ENCODE peak calls at places on chromosomes 7 and 10, in five cellular contexts. W is right atrium auricular region, G is psoas muscle, B is stomach, D is lower lobe of right lung. F is an unnamed sample.

GRCh38 chr10:120783901-120784300 is 67.3 kb upstream of the WDR11 start:
- DNase-seq in W (no peak), G (no peak), B (no peak), D (no peak), F (no peak)

GRCh38 chr10:124125305-124126116 is 32.1 kb upstream of the CHST15 start:
- DNase-seq in W (no peak), G (no peak), B (no peak), D (no peak), F (no peak)

GRCh38 chr10:68154211-68154497 is 44.9 kb downstream of the MYPN start:
- DNase-seq in W (no peak), G (peak), B (no peak), D (no peak), F (peak)

GRCh38 chr7:120089968-120090367 is 183.0 kb upstream of the KCND2 start:
- DNase-seq in W (no peak), G (no peak), B (no peak), D (no peak), F (no peak)

GRCh38 chr10:116741391-116742351 is 695 bp downstream of the HSPA12A start:
- DNase-seq in W (no peak), G (no peak), B (no peak), D (no peak), F (no peak)

GRCh38 chr7:83355143-83355542 is 192.5 kb upstream of the PCLO start:
- DNase-seq in W (no peak), G (no peak), B (no peak), D (no peak), F (no peak)

GRCh38 chr7:23373151-23374004 is 74.2 kb downstream of the MALSU1 start:
- DNase-seq in W (no peak), G (no peak), B (no peak), D (no peak), F (no peak)

GRCh38 chr10:88042162-88043100 is 179.0 kb downstream of the PTEN start:
- DNase-seq in W (peak), G (no peak), B (peak), D (peak), F (no peak)

GRCh38 chr7:89618269-89618668 is 536.0 kb upstream of the STEAP1 start:
- DNase-seq in W (no peak), G (no peak), B (no peak), D (no peak), F (no peak)

GRCh38 chr7:132422502-132423101 is 153.7 kb downstream of the PLXNA4 start:
- DNase-seq in W (no peak), G (no peak), B (no peak), D (no peak), F (peak)

GRCh38 chr10:18282094-18282493 is 141.9 kb downstream of the CACNB2 start:
- DNase-seq in W (no peak), G (no peak), B (no peak), D (no peak), F (no peak)

GRCh38 chr7:113331155-113331898 is 213.0 kb upstream of the SMIM30 start:
- DNase-seq in W (no peak), G (peak), B (no peak), D (no peak), F (peak)

GRCh38 chr7:7719235-7719634 is 828 bp upstream of the RPA3 start:
- DNase-seq in W (no peak), G (no peak), B (no peak), D (no peak), F (no peak)

GRCh38 chr7:155816996-155817395 is 4.7 kb upstream of the SHH start:
- DNase-seq in W (no peak), G (no peak), B (no peak), D (peak), F (peak)

GRCh38 chr10:11958956-11959355 is 83.7 kb downstream of the UPF2 start:
- DNase-seq in W (no peak), G (no peak), B (no peak), D (no peak), F (no peak)

GRCh38 chr7:4748267-4748666 is 27.2 kb upstream of the AP5Z1 start:
- DNase-seq in W (no peak), G (no peak), B (no peak), D (no peak), F (no peak)

GRCh38 chr7:36749282-36749960 is 25.1 kb upstream of the AOAH start:
- DNase-seq in W (no peak), G (no peak), B (no peak), D (no peak), F (no peak)

GRCh38 chr10:43134126-43134905 is 3.9 kb upstream of the CSGALNACT2 start:
- DNase-seq in W (no peak), G (no peak), B (no peak), D (no peak), F (no peak)

GRCh38 chr10:109067051-109067450 is 856.3 kb downstream of the XPNPEP1 start:
- DNase-seq in W (no peak), G (no peak), B (no peak), D (no peak), F (no peak)

GRCh38 chr10:61285749-61286148 is 167.4 kb downstream of the TMEM26 start:
- DNase-seq in W (no peak), G (no peak), B (no peak), D (no peak), F (no peak)

GRCh38 chr7:115593111-115593510 is 437.5 kb downstream of the TFEC start:
- DNase-seq in W (no peak), G (no peak), B (no peak), D (no peak), F (no peak)

GRCh38 chr10:89516149-89516832 is 19.1 kb downstream of the SLC16A12 start:
- DNase-seq in W (peak), G (peak), B (no peak), D (no peak), F (no peak)

GRCh38 chr10:33519130-33519860 is 184.8 kb upstream of the NRP1 start:
- DNase-seq in W (no peak), G (no peak), B (no peak), D (no peak), F (no peak)

GRCh38 chr7:118918556-118918955 is 694.1 kb downstream of the ANKRD7 start:
- DNase-seq in W (no peak), G (no peak), B (no peak), D (no peak), F (no peak)

GRCh38 chr10:58653139-58653538 is 140.5 kb downstream of the BICC1 start:
- DNase-seq in W (no peak), G (no peak), B (no peak), D (no peak), F (no peak)

GRCh38 chr10:101224060-101224909 is 5.0 kb downstream of the LBX1 start:
- DNase-seq in W (no peak), G (no peak), B (no peak), D (no peak), F (no peak)

GRCh38 chr10:124568339-124568738 is 106.7 kb downstream of the LHPP start:
- DNase-seq in W (no peak), G (no peak), B (no peak), D (peak), F (peak)

GRCh38 chr10:110214380-110214826 is 7.0 kb downstream of the MXI1 start:
- DNase-seq in W (no peak), G (no peak), B (no peak), D (no peak), F (no peak)

GRCh38 chr10:5888352-5888751 is 1.3 kb downstream of the ANKRD16 start:
- DNase-seq in W (no peak), G (no peak), B (no peak), D (no peak), F (peak)

GRCh38 chr10:31419394-31420063 is 100.5 kb downstream of the ZEB1 start:
- DNase-seq in W (no peak), G (no peak), B (no peak), D (no peak), F (no peak)

GRCh38 chr10:114334301-114334700 is 70.0 kb downstream of the AFAP1L2 start:
- DNase-seq in W (no peak), G (no peak), B (no peak), D (no peak), F (peak)
- H3K27ac ChIP-seq in W (no peak), G (no peak), B (no peak), D (no peak), F (peak)

GRCh38 chr7:45088146-45088701 is 545 bp downstream of the NACAD start:
- DNase-seq in W (no peak), G (peak), B (no peak), D (no peak), F (peak)

GRCh38 chr7:45092931-45093235 is 4.1 kb upstream of the NACAD start:
- DNase-seq in W (no peak), G (peak), B (no peak), D (no peak), F (no peak)

GRCh38 chr7:45088821-45089313 is at the start of gene NACAD:
- DNase-seq in W (no peak), G (peak), B (peak), D (no peak), F (peak)

GRCh38 chr7:45089314-45089891 is 634 bp upstream of the NACAD start:
- DNase-seq in W (no peak), G (peak), B (peak), D (no peak), F (peak)

DNA sequence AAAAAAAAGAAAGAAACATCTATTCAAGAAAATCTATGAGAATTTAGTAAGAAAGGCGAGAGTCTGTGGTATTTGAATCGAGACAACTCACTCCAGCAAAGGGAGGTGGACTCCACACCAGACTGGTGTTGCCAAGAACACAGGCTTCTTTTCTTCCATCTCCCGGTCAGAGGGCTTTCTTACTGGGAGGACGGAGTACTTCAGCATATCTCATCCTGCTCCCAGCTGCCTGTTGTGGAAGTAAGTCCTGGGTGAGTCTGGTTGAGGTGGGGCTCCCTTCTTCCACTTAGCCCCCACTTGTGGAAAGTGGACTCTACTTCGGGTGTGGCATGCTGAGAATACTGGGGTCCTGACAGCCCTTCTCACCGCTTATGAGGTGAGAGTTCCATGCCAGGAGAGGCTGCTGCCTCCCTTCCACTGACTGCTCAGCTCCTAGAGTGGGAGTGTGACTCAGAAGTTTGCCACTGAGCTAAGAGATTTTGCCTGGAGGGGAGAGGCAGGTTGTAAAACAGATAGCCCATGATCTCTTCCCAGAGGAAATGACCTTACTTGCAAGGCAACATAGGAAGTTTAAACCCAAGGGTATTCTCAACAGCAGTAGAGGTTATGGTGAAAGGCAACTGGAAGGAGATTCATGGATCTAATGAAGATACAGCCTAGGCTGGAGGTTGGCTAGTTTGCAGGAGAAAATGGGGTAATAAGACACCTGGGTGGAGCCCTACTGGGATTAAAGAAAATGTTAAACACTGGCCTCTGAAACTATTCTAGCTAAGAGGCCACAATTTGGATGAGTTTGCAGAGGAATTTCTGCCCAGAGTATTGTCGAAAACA is 3.5 kb upstream of the NACAD start:
- DNase-seq in W (no peak), G (no peak), B (no peak), D (no peak), F (no peak)
- TF ChIP-seq CTCF in W (no peak), G (no peak), B (no peak), D (no peak), F (no peak)

DNA sequence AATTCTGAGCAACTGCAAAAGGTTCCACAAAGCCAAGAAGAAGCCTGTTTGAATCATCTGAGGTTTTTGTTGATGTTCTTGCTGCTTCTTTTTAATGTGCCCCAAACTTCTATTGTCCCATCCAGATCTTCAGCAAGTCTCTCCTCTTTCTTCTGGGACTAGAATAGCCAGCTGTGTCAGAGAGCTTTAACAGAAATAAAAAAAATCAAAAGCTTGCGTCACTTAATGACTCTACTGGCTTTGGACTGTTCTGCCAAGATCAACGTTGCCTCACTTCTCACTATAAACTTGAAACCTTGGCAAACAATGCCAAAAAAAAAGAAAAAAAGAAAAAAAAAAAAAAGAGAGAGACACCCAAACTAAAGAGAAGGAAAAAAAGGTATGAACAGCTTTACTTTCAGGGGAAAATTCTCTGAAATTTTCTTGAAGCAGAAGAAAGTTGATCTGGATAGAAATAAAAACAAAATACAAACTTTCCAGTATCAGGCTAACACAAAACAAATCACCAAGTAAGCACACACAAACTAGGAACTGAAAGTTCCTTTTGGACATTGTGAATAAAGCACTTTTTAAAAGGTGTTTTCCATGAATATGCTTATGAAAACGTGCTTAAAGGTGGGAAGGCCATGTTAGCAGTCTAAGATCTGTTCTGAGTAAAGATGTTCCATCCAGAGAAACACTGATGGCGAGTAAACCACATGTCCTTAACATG is 14.8 kb downstream of the USP54 start:
- DNase-seq in W (no peak), G (no peak), B (peak), D (no peak), F (no peak)
- H3K27ac ChIP-seq in W (peak), G (peak), B (peak), D (peak), F (no peak)

DNA sequence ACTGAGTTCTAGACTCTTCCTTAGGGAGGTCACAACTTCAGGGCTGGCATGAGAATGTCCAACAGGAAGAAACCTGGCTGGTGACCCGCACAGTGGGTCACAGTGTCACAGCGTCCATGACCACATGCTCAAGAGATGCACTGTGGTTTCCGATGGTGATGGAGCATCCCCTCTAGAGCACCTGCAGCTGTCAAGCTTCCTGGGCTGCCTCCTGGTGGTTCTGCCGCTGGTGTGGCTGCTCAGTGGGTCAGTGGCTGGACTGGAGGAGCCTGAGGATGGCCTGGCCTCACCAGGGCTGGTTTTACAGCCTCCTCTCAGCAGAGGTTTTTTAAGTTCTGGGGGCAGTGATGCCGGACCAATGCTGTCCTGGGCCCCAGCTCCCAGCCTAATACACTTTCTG is 149.3 kb downstream of the SH3PXD2A start:
- DNase-seq in W (no peak), G (no peak), B (no peak), D (no peak), F (no peak)
- TF ChIP-seq CTCF in W (no peak), G (no peak), B (no peak), D (no peak), F (no peak)

DNA sequence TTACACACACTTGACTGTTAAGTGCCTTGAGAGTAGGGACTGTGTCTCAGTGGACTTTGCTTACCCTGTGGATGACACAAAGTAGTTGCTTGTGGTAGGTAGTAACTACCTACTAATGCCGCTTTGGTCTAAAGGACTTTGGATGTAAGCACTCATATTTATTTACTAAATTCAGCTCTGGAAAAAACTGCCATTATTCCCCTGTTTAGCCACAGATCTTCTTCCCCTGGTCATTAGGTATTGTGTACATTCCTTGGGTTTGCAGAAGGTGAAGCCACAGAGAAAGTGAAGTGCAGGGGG is 2.8 kb upstream of the VDAC2 start:
- DNase-seq in W (no peak), G (no peak), B (no peak), D (no peak), F (no peak)
- H3K27ac ChIP-seq in W (no peak), G (peak), B (no peak), D (no peak), F (no peak)

GRCh38 chr7:81256991-81257390 is 338.1 kb upstream of the SEMA3C start:
- DNase-seq in W (no peak), G (no peak), B (no peak), D (no peak), F (no peak)
- TF ChIP-seq CTCF in W (peak), G (peak), B (peak), D (peak), F (no peak)

DNA sequence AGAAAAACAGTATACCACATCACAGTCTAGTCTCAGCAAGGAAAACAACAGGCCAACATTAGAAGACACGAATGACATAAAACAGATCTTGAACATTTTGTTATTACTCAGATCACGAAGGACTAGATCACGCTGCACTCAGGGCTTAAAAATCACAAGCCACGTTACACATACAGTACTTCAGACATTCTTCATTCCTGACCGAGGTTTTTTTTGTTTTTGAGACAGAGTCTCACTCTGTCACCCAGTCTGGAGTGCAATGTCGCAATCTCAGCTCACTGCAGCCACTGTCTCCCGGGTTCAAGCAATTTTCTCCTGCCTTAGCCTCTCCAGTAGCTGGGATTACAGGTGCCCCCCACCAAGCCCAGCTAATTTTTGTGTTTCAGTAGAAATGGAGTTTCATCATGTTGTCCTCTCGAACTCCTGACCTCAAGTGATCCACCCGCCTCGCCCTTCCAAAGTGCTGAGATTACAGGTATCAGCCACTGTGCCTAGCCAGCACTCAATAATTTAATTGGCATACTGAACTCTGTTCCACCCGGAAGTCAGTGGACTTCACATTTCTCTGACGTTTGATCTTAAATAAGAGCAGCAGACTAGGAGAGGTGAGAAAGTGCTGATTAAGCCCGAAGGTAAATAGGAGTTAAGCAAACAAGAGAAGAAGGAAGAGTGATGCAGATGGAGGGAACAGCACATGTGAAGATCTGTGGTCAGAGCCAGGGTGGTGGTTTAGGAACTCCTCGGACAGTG is 3.5 kb downstream of the AIMP2 start:
- DNase-seq in W (no peak), G (no peak), B (peak), D (no peak), F (no peak)
- H3K27ac ChIP-seq in W (no peak), G (peak), B (peak), D (peak), F (no peak)

F was measured in spleen.